ENCODE peak calls at places on chromosomes 6 and 20, in four cellular contexts. Y, I, A and M are unnamed samples.

GRCh38 chr6:135498178-135498841 is 770 bp upstream of the AHI1 start:
- DNase-seq in Y (no peak), I (peak), A (peak), M (no peak)

GRCh38 chr20:48710341-48711043 is 117.3 kb downstream of the PREX1 start:
- DNase-seq in Y (no peak), I (no peak), A (no peak), M (no peak)

GRCh38 chr6:137782166-137783039 is 84.7 kb upstream of the TNFAIP3 start:
- DNase-seq in Y (no peak), I (no peak), A (no peak), M (no peak)

GRCh38 chr20:13034936-13035335 is 26.2 kb downstream of the SPTLC3 start:
- DNase-seq in Y (no peak), I (no peak), A (no peak), M (no peak)

GRCh38 chr6:127972815-127973214 is 72.0 kb upstream of the THEMIS start:
- DNase-seq in Y (no peak), I (no peak), A (no peak), M (no peak)

GRCh38 chr6:27297484-27297856 is 14.6 kb downstream of the POM121L2 start:
- DNase-seq in Y (no peak), I (no peak), A (no peak), M (no peak)

GRCh38 chr6:3813150-3813780 is 35.9 kb upstream of the FAM50B start:
- DNase-seq in Y (no peak), I (no peak), A (no peak), M (no peak)

GRCh38 chr6:33613794-33614166 is 7.3 kb upstream of the ITPR3 start:
- DNase-seq in Y (no peak), I (no peak), A (no peak), M (no peak)

GRCh38 chr20:25032478-25033183 is 25.3 kb downstream of the ACSS1 start:
- DNase-seq in Y (no peak), I (no peak), A (peak), M (no peak)

GRCh38 chr20:50919567-50919966 is 11.7 kb downstream of the ADNP start:
- DNase-seq in Y (no peak), I (no peak), A (no peak), M (no peak)

GRCh38 chr6:166836785-166837718 is 119.3 kb downstream of the RNASET2 start:
- DNase-seq in Y (no peak), I (no peak), A (no peak), M (no peak)

GRCh38 chr6:71482742-71483141 is 194.1 kb downstream of the OGFRL1 start:
- DNase-seq in Y (no peak), I (no peak), A (no peak), M (no peak)

GRCh38 chr6:136920858-136921520 is 1.1 kb upstream of the SLC35D3 start:
- DNase-seq in Y (no peak), I (no peak), A (peak), M (peak)

GRCh38 chr6:81762132-81762531 is 9.7 kb upstream of the TENT5A start:
- DNase-seq in Y (no peak), I (no peak), A (no peak), M (no peak)

GRCh38 chr6:105941616-105942412 is 144.3 kb upstream of the PRDM1 start:
- DNase-seq in Y (no peak), I (no peak), A (no peak), M (no peak)

GRCh38 chr20:11076434-11076833 is 402.6 kb upstream of the JAG1 start:
- DNase-seq in Y (no peak), I (no peak), A (peak), M (peak)

GRCh38 chr20:37393196-37393862 is 47.4 kb downstream of the SRC start:
- DNase-seq in Y (no peak), I (no peak), A (no peak), M (no peak)

GRCh38 chr20:61886721-61887658 is 178.7 kb downstream of the TAF4 start:
- DNase-seq in Y (no peak), I (no peak), A (peak), M (peak)

GRCh38 chr6:67221226-67221625 is 1413.9 kb upstream of the ADGRB3 start:
- DNase-seq in Y (no peak), I (no peak), A (no peak), M (no peak)

GRCh38 chr6:131948221-131948661 is 2.9 kb downstream of the CCN2 start:
- DNase-seq in Y (no peak), I (no peak), A (no peak), M (no peak)